ENCODE peak calls at places on chromosomes 6 and 20, in six cellular contexts. X is H9, Z is pancreas, P is tibial artery, F is GM20000, I is uterus. S is an unnamed sample.

GRCh38 chr20:38412877-38413577 is 22.1 kb downstream of the SNHG17 start:
- DNase-seq in X (peak), Z (no peak), P (no peak), F (no peak), I (no peak), S (no peak)

GRCh38 chr6:157813191-157813590 is 9.9 kb upstream of the SNX9 start:
- DNase-seq in X (no peak), Z (no peak), P (peak), F (no peak), I (peak), S (no peak)

GRCh38 chr6:108666656-108667260 is 106.0 kb downstream of the FOXO3 start:
- DNase-seq in X (no peak), Z (no peak), P (no peak), F (no peak), I (no peak), S (no peak)

GRCh38 chr6:132362318-132363185 is 38.7 kb downstream of the MOXD1 start:
- DNase-seq in X (no peak), Z (no peak), P (no peak), F (no peak), I (no peak), S (no peak)

GRCh38 chr6:51842487-51843469 is 244.6 kb downstream of the PKHD1 start:
- DNase-seq in X (no peak), Z (peak), P (no peak), F (no peak), I (no peak), S (peak)

GRCh38 chr6:431986-432385 is 40.4 kb downstream of the IRF4 start:
- DNase-seq in X (no peak), Z (no peak), P (no peak), F (peak), I (no peak), S (no peak)

GRCh38 chr6:16533721-16534136 is 227.5 kb downstream of the ATXN1 start:
- DNase-seq in X (no peak), Z (no peak), P (no peak), F (no peak), I (no peak), S (no peak)

GRCh38 chr6:31794294-31794865 is 1.2 kb downstream of the VARS1 start:
- DNase-seq in X (no peak), Z (no peak), P (no peak), F (peak), I (no peak), S (no peak)

GRCh38 chr6:90677440-90677839 is 90.6 kb upstream of the MAP3K7 start:
- DNase-seq in X (no peak), Z (no peak), P (no peak), F (no peak), I (no peak), S (no peak)

GRCh38 chr6:108782231-108783041 is 65.8 kb upstream of the ARMC2 start:
- DNase-seq in X (peak), Z (peak), P (peak), F (peak), I (peak), S (peak)

GRCh38 chr6:21596379-21597242 is 3.1 kb downstream of the SOX4 start:
- DNase-seq in X (peak), Z (peak), P (peak), F (peak), I (peak), S (peak)

GRCh38 chr6:19705606-19706005 is 131.6 kb upstream of the ID4 start:
- DNase-seq in X (no peak), Z (no peak), P (no peak), F (no peak), I (no peak), S (no peak)

GRCh38 chr6:104229057-104229456 is 630.7 kb downstream of the HACE1 start:
- DNase-seq in X (no peak), Z (no peak), P (no peak), F (no peak), I (no peak), S (no peak)

GRCh38 chr6:22470454-22471368 is 98.7 kb upstream of the HDGFL1 start:
- DNase-seq in X (no peak), Z (peak), P (peak), F (no peak), I (peak), S (no peak)

GRCh38 chr20:46035713-46036112 is 6.7 kb downstream of the SLC12A5 start:
- DNase-seq in X (no peak), Z (no peak), P (no peak), F (no peak), I (no peak), S (no peak)

GRCh38 chr6:94065707-94066337 is 646.5 kb upstream of the EPHA7 start:
- DNase-seq in X (no peak), Z (no peak), P (no peak), F (no peak), I (no peak), S (no peak)

GRCh38 chr6:138692978-138693909 is 80.3 kb upstream of the CCDC28A start:
- DNase-seq in X (peak), Z (peak), P (peak), F (peak), I (peak), S (peak)

GRCh38 chr6:28161410-28162079 is 19.9 kb downstream of the ZKSCAN8 start:
- DNase-seq in X (peak), Z (peak), P (peak), F (peak), I (peak), S (peak)

GRCh38 chr6:132763269-132763668 is 5.6 kb upstream of the VNN2 start:
- DNase-seq in X (no peak), Z (no peak), P (no peak), F (peak), I (no peak), S (no peak)

GRCh38 chr6:89992818-89993217 is 98.5 kb downstream of the GJA10 start:
- DNase-seq in X (no peak), Z (no peak), P (no peak), F (no peak), I (no peak), S (no peak)

GRCh38 chr6:15855311-15855710 is 192.5 kb upstream of the DTNBP1 start:
- DNase-seq in X (peak), Z (no peak), P (no peak), F (no peak), I (no peak), S (no peak)

GRCh38 chr20:37378785-37379598 is 33.1 kb downstream of the SRC start:
- DNase-seq in X (no peak), Z (peak), P (no peak), F (no peak), I (no peak), S (no peak)

GRCh38 chr6:109013551-109014101 is 81.0 kb downstream of the SESN1 start:
- DNase-seq in X (no peak), Z (no peak), P (no peak), F (no peak), I (no peak), S (no peak)

GRCh38 chr6:105135056-105135455 is 44.8 kb downstream of the POPDC3 start:
- DNase-seq in X (no peak), Z (no peak), P (no peak), F (no peak), I (no peak), S (no peak)

GRCh38 chr6:3226422-3227362 is 761 bp downstream of the TUBB2B start:
- DNase-seq in X (no peak), Z (peak), P (no peak), F (peak), I (no peak), S (peak)

GRCh38 chr6:140921366-140922226 is 1211.1 kb upstream of the GJE1 start:
- DNase-seq in X (no peak), Z (no peak), P (no peak), F (peak), I (no peak), S (no peak)

GRCh38 chr6:2396856-2397640 is 151.6 kb upstream of the GMDS start:
- DNase-seq in X (no peak), Z (peak), P (no peak), F (no peak), I (no peak), S (no peak)

GRCh38 chr20:5652626-5653573 is 97.3 kb upstream of the SHLD1 start:
- DNase-seq in X (no peak), Z (no peak), P (no peak), F (no peak), I (no peak), S (no peak)

GRCh38 chr6:139376054-139376355 is 1.6 kb upstream of the CITED2 start:
- DNase-seq in X (no peak), Z (no peak), P (no peak), F (peak), I (no peak), S (no peak)

GRCh38 chr20:33814238-33814712 is 3.1 kb downstream of the CHMP4B start:
- DNase-seq in X (no peak), Z (no peak), P (no peak), F (no peak), I (no peak), S (no peak)

GRCh38 chr6:121321282-121321681 is 13.0 kb downstream of the TBC1D32 start:
- DNase-seq in X (no peak), Z (no peak), P (no peak), F (no peak), I (no peak), S (no peak)

GRCh38 chr20:57688864-57689263 is 21.0 kb downstream of the PMEPA1 start:
- DNase-seq in X (no peak), Z (no peak), P (peak), F (no peak), I (no peak), S (no peak)

GRCh38 chr6:29943053-29943966 is 978 bp downstream of the HLA-A start:
- DNase-seq in X (no peak), Z (peak), P (no peak), F (no peak), I (peak), S (no peak)

GRCh38 chr6:34646714-34647113 is 49.9 kb downstream of the ILRUN start:
- DNase-seq in X (no peak), Z (no peak), P (no peak), F (no peak), I (no peak), S (no peak)

GRCh38 chr6:43509142-43509983 is 783 bp downstream of the LRRC73 start:
- DNase-seq in X (no peak), Z (peak), P (no peak), F (no peak), I (no peak), S (peak)

GRCh38 chr6:15504581-15505350 is 158.1 kb downstream of the DTNBP1 start:
- DNase-seq in X (no peak), Z (peak), P (peak), F (no peak), I (peak), S (no peak)

GRCh38 chr6:157706883-157707282 is 116.2 kb upstream of the SNX9 start:
- DNase-seq in X (no peak), Z (no peak), P (no peak), F (no peak), I (no peak), S (no peak)

GRCh38 chr20:59992531-59992930 is 34.3 kb downstream of the CDH26 start:
- DNase-seq in X (no peak), Z (no peak), P (no peak), F (no peak), I (no peak), S (no peak)

GRCh38 chr6:99341862-99342455 is 7.5 kb downstream of the FAXC start:
- DNase-seq in X (no peak), Z (no peak), P (no peak), F (no peak), I (no peak), S (no peak)

GRCh38 chr6:150964765-150965164 is 99.3 kb downstream of the MTHFD1L start:
- DNase-seq in X (no peak), Z (no peak), P (no peak), F (no peak), I (no peak), S (no peak)
- TF ChIP-seq CTCF in X (peak), Z (no peak), P (no peak), F (no peak), I (no peak), S (no peak)

GRCh38 chr6:84789170-84789569 is 24.8 kb upstream of the TBX18 start:
- DNase-seq in X (no peak), Z (no peak), P (no peak), F (no peak), I (no peak), S (no peak)

GRCh38 chr6:84785676-84786075 is 21.3 kb upstream of the TBX18 start:
- DNase-seq in X (no peak), Z (no peak), P (no peak), F (no peak), I (no peak), S (no peak)

GRCh38 chr6:84791927-84792326 is 27.5 kb upstream of the TBX18 start:
- DNase-seq in X (no peak), Z (no peak), P (no peak), F (no peak), I (no peak), S (no peak)

GRCh38 chr6:84791233-84791632 is 26.8 kb upstream of the TBX18 start:
- DNase-seq in X (no peak), Z (no peak), P (no peak), F (no peak), I (no peak), S (no peak)

GRCh38 chr6:84788689-84789088 is 24.3 kb upstream of the TBX18 start:
- DNase-seq in X (no peak), Z (no peak), P (no peak), F (no peak), I (no peak), S (no peak)
- TF ChIP-seq CTCF in X (no peak), Z (no peak), P (no peak), F (no peak), I (no peak), S (no peak)

GRCh38 chr20:11090751-11091150 is 417.0 kb upstream of the JAG1 start:
- DNase-seq in X (no peak), Z (no peak), P (no peak), F (no peak), I (no peak), S (no peak)
- TF ChIP-seq CTCF in X (no peak), Z (no peak), P (no peak), F (no peak), I (no peak), S (no peak)

GRCh38 chr6:36605560-36606391 is 11.6 kb downstream of the SRSF3 start:
- DNase-seq in X (no peak), Z (no peak), P (no peak), F (no peak), I (no peak), S (no peak)
- TF ChIP-seq CTCF in X (peak), Z (no peak), P (peak), F (no peak), I (no peak), S (peak)

GRCh38 chr20:48648482-48649051 is 179.2 kb downstream of the PREX1 start:
- DNase-seq in X (no peak), Z (peak), P (no peak), F (no peak), I (no peak), S (no peak)
- TF ChIP-seq CTCF in X (no peak), Z (no peak), P (no peak), F (no peak), I (no peak), S (no peak)

GRCh38 chr6:41451515-41452163 is 94.5 kb upstream of the FOXP4 start:
- DNase-seq in X (no peak), Z (no peak), P (peak), F (no peak), I (peak), S (no peak)

GRCh38 chr6:41449399-41450245 is 96.6 kb upstream of the FOXP4 start:
- DNase-seq in X (no peak), Z (peak), P (no peak), F (no peak), I (peak), S (no peak)

GRCh38 chr6:41450581-41450980 is 95.6 kb upstream of the FOXP4 start:
- DNase-seq in X (no peak), Z (no peak), P (no peak), F (no peak), I (no peak), S (no peak)

GRCh38 chr6:41452763-41453162 is 93.4 kb upstream of the FOXP4 start:
- DNase-seq in X (no peak), Z (no peak), P (no peak), F (no peak), I (no peak), S (no peak)

DNA sequence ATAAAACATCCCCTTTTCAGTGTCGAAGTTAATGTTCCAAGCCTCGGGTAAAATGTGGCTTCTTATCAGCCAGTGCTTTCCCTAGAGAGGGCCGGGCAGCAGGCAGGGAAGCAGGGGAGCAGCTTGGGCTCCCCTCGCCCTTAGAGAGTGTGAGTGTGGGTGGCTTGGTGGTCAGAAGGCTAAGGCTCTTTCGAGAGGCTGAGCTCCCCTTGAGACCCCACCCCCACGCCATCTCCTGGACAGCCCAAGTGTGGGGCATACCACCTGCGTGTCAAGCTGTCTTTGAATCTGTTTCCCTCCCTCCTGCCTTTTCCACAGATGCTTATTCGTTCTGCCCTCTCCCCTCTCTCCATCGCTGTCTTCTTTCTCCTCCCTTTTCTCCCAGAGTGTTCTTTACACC is 95.1 kb upstream of the FOXP4 start:
- DNase-seq in X (no peak), Z (no peak), P (no peak), F (no peak), I (no peak), S (no peak)
- TF ChIP-seq CTCF in X (peak), Z (no peak), P (no peak), F (no peak), I (no peak), S (peak)

S was measured in neural crest cell.